ENCODE peak calls at places on chromosomes 1 and 21, in seven cellular contexts. One of them, this sample, is unnamed. For H3K9me3, the result is how much of the 10 kb centered on the place peaks cover.

GRCh38 chr21:30793581-30794314 is 19.3 kb downstream of the KRTAP8-1 start:
- DNase-seq in small intestine: peak
- DNase-seq in right cardiac atrium: no peak
- DNase-seq in CD4-positive, alpha-beta T cell: no peak
- DNase-seq in GM23248: no peak
- DNase-seq in uterus: no peak
- DNase-seq in left lung: no peak
- DNase-seq in this sample: no peak

GRCh38 chr1:91502882-91503184 is 2.2 kb downstream of the CDC7 start:
- DNase-seq in uterus: no peak
- DNase-seq in CD4-positive, alpha-beta T cell: no peak
- DNase-seq in right cardiac atrium: no peak
- DNase-seq in left lung: no peak
- DNase-seq in small intestine: no peak
- DNase-seq in GM23248: peak
- DNase-seq in this sample: no peak

GRCh38 chr1:27070390-27071048 is 57.9 kb upstream of the TENT5B start:
- DNase-seq in GM23248: no peak
- DNase-seq in left lung: no peak
- DNase-seq in CD4-positive, alpha-beta T cell: no peak
- DNase-seq in small intestine: peak
- DNase-seq in right cardiac atrium: no peak
- DNase-seq in uterus: no peak
- DNase-seq in this sample: no peak

GRCh38 chr1:226638001-226638601 is 89.5 kb downstream of the STUM start:
- DNase-seq in left lung: peak
- DNase-seq in uterus: peak
- DNase-seq in right cardiac atrium: peak
- DNase-seq in CD4-positive, alpha-beta T cell: no peak
- DNase-seq in GM23248: no peak
- DNase-seq in small intestine: no peak
- DNase-seq in this sample: peak

GRCh38 chr1:220803401-220804201 is 16.9 kb downstream of the MTARC1 start:
- DNase-seq in GM23248: peak
- DNase-seq in small intestine: peak
- DNase-seq in CD4-positive, alpha-beta T cell: no peak
- DNase-seq in uterus: no peak
- DNase-seq in right cardiac atrium: no peak
- DNase-seq in left lung: no peak
- DNase-seq in this sample: no peak

GRCh38 chr1:93701619-93702018 is 20.0 kb upstream of the BCAR3 start:
- DNase-seq in small intestine: no peak
- DNase-seq in CD4-positive, alpha-beta T cell: no peak
- DNase-seq in left lung: peak
- DNase-seq in uterus: no peak
- DNase-seq in right cardiac atrium: no peak
- DNase-seq in GM23248: peak
- DNase-seq in this sample: no peak

GRCh38 chr1:153344718-153345025 is 4.0 kb downstream of the PGLYRP4 start:
- DNase-seq in right cardiac atrium: no peak
- DNase-seq in left lung: no peak
- DNase-seq in CD4-positive, alpha-beta T cell: no peak
- DNase-seq in GM23248: no peak
- DNase-seq in small intestine: peak
- DNase-seq in uterus: no peak
- DNase-seq in this sample: no peak

GRCh38 chr1:204723131-204723787 is 37.7 kb upstream of the LRRN2 start:
- DNase-seq in uterus: no peak
- DNase-seq in GM23248: peak
- DNase-seq in right cardiac atrium: peak
- DNase-seq in CD4-positive, alpha-beta T cell: no peak
- DNase-seq in small intestine: peak
- DNase-seq in left lung: no peak
- DNase-seq in this sample: no peak

GRCh38 chr1:221948459-221948858 is 206.6 kb upstream of the DUSP10 start:
- DNase-seq in GM23248: no peak
- DNase-seq in uterus: no peak
- DNase-seq in right cardiac atrium: no peak
- DNase-seq in small intestine: no peak
- DNase-seq in CD4-positive, alpha-beta T cell: no peak
- DNase-seq in left lung: no peak
- DNase-seq in this sample: no peak

GRCh38 chr1:6239950-6240768 is 3.8 kb upstream of the HES3 start:
- DNase-seq in uterus: no peak
- DNase-seq in GM23248: peak
- DNase-seq in CD4-positive, alpha-beta T cell: no peak
- DNase-seq in small intestine: no peak
- DNase-seq in left lung: no peak
- DNase-seq in right cardiac atrium: no peak
- DNase-seq in this sample: no peak

GRCh38 chr1:171286032-171286705 is 27.8 kb upstream of the FMO4 start:
- DNase-seq in small intestine: no peak
- DNase-seq in uterus: no peak
- DNase-seq in GM23248: peak
- DNase-seq in CD4-positive, alpha-beta T cell: no peak
- DNase-seq in right cardiac atrium: no peak
- DNase-seq in left lung: no peak
- DNase-seq in this sample: no peak

GRCh38 chr1:170721621-170722020 is 57.7 kb downstream of the PRRX1 start:
- DNase-seq in CD4-positive, alpha-beta T cell: no peak
- DNase-seq in right cardiac atrium: no peak
- DNase-seq in small intestine: no peak
- DNase-seq in uterus: no peak
- DNase-seq in left lung: no peak
- DNase-seq in GM23248: no peak
- DNase-seq in this sample: no peak

GRCh38 chr1:190904091-190904695 is 426.5 kb upstream of the BRINP3 start:
- DNase-seq in CD4-positive, alpha-beta T cell: no peak
- DNase-seq in left lung: no peak
- DNase-seq in uterus: no peak
- DNase-seq in small intestine: no peak
- DNase-seq in right cardiac atrium: no peak
- DNase-seq in GM23248: no peak
- DNase-seq in this sample: no peak

GRCh38 chr1:85606414-85606800 is 25.8 kb downstream of the CCN1 start:
- DNase-seq in right cardiac atrium: no peak
- DNase-seq in small intestine: no peak
- DNase-seq in CD4-positive, alpha-beta T cell: no peak
- DNase-seq in GM23248: peak
- DNase-seq in left lung: no peak
- DNase-seq in uterus: no peak
- DNase-seq in this sample: no peak

GRCh38 chr1:97270508-97271307 is 549.1 kb downstream of the PTBP2 start:
- DNase-seq in CD4-positive, alpha-beta T cell: no peak
- DNase-seq in GM23248: no peak
- DNase-seq in small intestine: peak
- DNase-seq in right cardiac atrium: no peak
- DNase-seq in left lung: no peak
- DNase-seq in uterus: no peak
- DNase-seq in this sample: no peak

GRCh38 chr1:23376890-23377811 is 7.5 kb upstream of the ZNF436 start:
- DNase-seq in left lung: no peak
- DNase-seq in right cardiac atrium: peak
- DNase-seq in uterus: peak
- DNase-seq in small intestine: peak
- DNase-seq in GM23248: peak
- DNase-seq in CD4-positive, alpha-beta T cell: no peak
- DNase-seq in this sample: no peak

GRCh38 chr1:25771246-25772114 is 28.5 kb upstream of the SELENON start:
- DNase-seq in small intestine: peak
- DNase-seq in right cardiac atrium: peak
- DNase-seq in GM23248: no peak
- DNase-seq in CD4-positive, alpha-beta T cell: peak
- DNase-seq in left lung: no peak
- DNase-seq in uterus: peak
- DNase-seq in this sample: no peak

GRCh38 chr1:153343811-153344717 is 4.6 kb downstream of the PGLYRP4 start:
- DNase-seq in uterus: no peak
- DNase-seq in left lung: no peak
- DNase-seq in GM23248: no peak
- DNase-seq in right cardiac atrium: no peak
- DNase-seq in small intestine: no peak
- DNase-seq in CD4-positive, alpha-beta T cell: no peak
- DNase-seq in this sample: no peak

GRCh38 chr1:1777950-1778826 is at the start of gene NADK:
- DNase-seq in CD4-positive, alpha-beta T cell: peak
- DNase-seq in left lung: peak
- DNase-seq in right cardiac atrium: peak
- DNase-seq in small intestine: peak
- DNase-seq in GM23248: peak
- DNase-seq in uterus: no peak
- DNase-seq in this sample: peak

GRCh38 chr1:165050246-165050645 is 306.3 kb downstream of the LMX1A start:
- DNase-seq in left lung: no peak
- DNase-seq in right cardiac atrium: no peak
- DNase-seq in CD4-positive, alpha-beta T cell: no peak
- DNase-seq in small intestine: peak
- DNase-seq in GM23248: no peak
- DNase-seq in uterus: no peak
- DNase-seq in this sample: no peak

GRCh38 chr1:213761845-213762407 is 225.8 kb upstream of the PROX1 start:
- DNase-seq in uterus: no peak
- DNase-seq in left lung: no peak
- DNase-seq in CD4-positive, alpha-beta T cell: peak
- DNase-seq in small intestine: no peak
- DNase-seq in right cardiac atrium: no peak
- DNase-seq in GM23248: peak
- DNase-seq in this sample: no peak

GRCh38 chr1:45954401-45954847 is 151.0 kb downstream of the MAST2 start:
- DNase-seq in small intestine: peak
- DNase-seq in uterus: no peak
- DNase-seq in GM23248: peak
- DNase-seq in right cardiac atrium: peak
- DNase-seq in CD4-positive, alpha-beta T cell: no peak
- DNase-seq in left lung: no peak
- DNase-seq in this sample: no peak

GRCh38 chr1:221604948-221605347 is 136.9 kb downstream of the DUSP10 start:
- DNase-seq in small intestine: no peak
- DNase-seq in CD4-positive, alpha-beta T cell: no peak
- DNase-seq in right cardiac atrium: no peak
- DNase-seq in GM23248: no peak
- DNase-seq in left lung: no peak
- DNase-seq in uterus: no peak
- DNase-seq in this sample: no peak

GRCh38 chr1:32767156-32767555 is 50.0 kb downstream of the YARS1 start:
- DNase-seq in right cardiac atrium: no peak
- DNase-seq in small intestine: no peak
- DNase-seq in CD4-positive, alpha-beta T cell: no peak
- DNase-seq in GM23248: no peak
- DNase-seq in left lung: no peak
- DNase-seq in uterus: no peak
- DNase-seq in this sample: no peak

GRCh38 chr1:207801819-207802218 is 50.0 kb downstream of the CD46 start:
- DNase-seq in left lung: no peak
- DNase-seq in small intestine: no peak
- DNase-seq in uterus: no peak
- DNase-seq in GM23248: no peak
- DNase-seq in right cardiac atrium: no peak
- DNase-seq in CD4-positive, alpha-beta T cell: no peak
- DNase-seq in this sample: no peak

GRCh38 chr1:211198111-211198510 is 61.1 kb upstream of the RCOR3 start:
- DNase-seq in small intestine: no peak
- DNase-seq in left lung: no peak
- DNase-seq in CD4-positive, alpha-beta T cell: no peak
- DNase-seq in right cardiac atrium: no peak
- DNase-seq in GM23248: peak
- DNase-seq in uterus: no peak
- DNase-seq in this sample: no peak

GRCh38 chr1:100767176-100767876 is 47.8 kb downstream of the VCAM1 start:
- DNase-seq in small intestine: no peak
- DNase-seq in right cardiac atrium: no peak
- DNase-seq in left lung: no peak
- DNase-seq in GM23248: peak
- DNase-seq in CD4-positive, alpha-beta T cell: no peak
- DNase-seq in uterus: no peak
- DNase-seq in this sample: no peak

GRCh38 chr1:60035925-60036324 is 37.6 kb downstream of the C1orf87 start:
- DNase-seq in right cardiac atrium: no peak
- DNase-seq in small intestine: no peak
- DNase-seq in CD4-positive, alpha-beta T cell: no peak
- DNase-seq in uterus: no peak
- DNase-seq in GM23248: no peak
- DNase-seq in left lung: no peak
- DNase-seq in this sample: no peak

GRCh38 chr1:2920421-2921015 is 100.7 kb upstream of the ACTRT2 start:
- DNase-seq in right cardiac atrium: no peak
- DNase-seq in uterus: no peak
- DNase-seq in GM23248: no peak
- DNase-seq in left lung: no peak
- DNase-seq in CD4-positive, alpha-beta T cell: no peak
- DNase-seq in small intestine: no peak
- DNase-seq in this sample: no peak
- H3K9me3 ChIP-seq in right cardiac atrium: under half
- H3K9me3 ChIP-seq in uterus: under half
- H3K9me3 ChIP-seq in GM23248: under half
- H3K9me3 ChIP-seq in left lung: under half
- H3K9me3 ChIP-seq in CD4-positive, alpha-beta T cell: under half
- H3K9me3 ChIP-seq in small intestine: under half
- H3K9me3 ChIP-seq in this sample: under half

GRCh38 chr1:200194477-200194876 is 167.0 kb downstream of the NR5A2 start:
- DNase-seq in small intestine: no peak
- DNase-seq in GM23248: no peak
- DNase-seq in CD4-positive, alpha-beta T cell: no peak
- DNase-seq in right cardiac atrium: no peak
- DNase-seq in uterus: no peak
- DNase-seq in left lung: no peak
- DNase-seq in this sample: no peak

GRCh38 chr1:200191993-200192392 is 164.5 kb downstream of the NR5A2 start:
- DNase-seq in CD4-positive, alpha-beta T cell: no peak
- DNase-seq in left lung: no peak
- DNase-seq in small intestine: no peak
- DNase-seq in right cardiac atrium: no peak
- DNase-seq in GM23248: no peak
- DNase-seq in uterus: no peak
- DNase-seq in this sample: no peak
- H3K9me3 ChIP-seq in CD4-positive, alpha-beta T cell: under half
- H3K9me3 ChIP-seq in left lung: under half
- H3K9me3 ChIP-seq in small intestine: under half
- H3K9me3 ChIP-seq in right cardiac atrium: under half
- H3K9me3 ChIP-seq in GM23248: under half
- H3K9me3 ChIP-seq in uterus: under half
- H3K9me3 ChIP-seq in this sample: under half

DNA sequence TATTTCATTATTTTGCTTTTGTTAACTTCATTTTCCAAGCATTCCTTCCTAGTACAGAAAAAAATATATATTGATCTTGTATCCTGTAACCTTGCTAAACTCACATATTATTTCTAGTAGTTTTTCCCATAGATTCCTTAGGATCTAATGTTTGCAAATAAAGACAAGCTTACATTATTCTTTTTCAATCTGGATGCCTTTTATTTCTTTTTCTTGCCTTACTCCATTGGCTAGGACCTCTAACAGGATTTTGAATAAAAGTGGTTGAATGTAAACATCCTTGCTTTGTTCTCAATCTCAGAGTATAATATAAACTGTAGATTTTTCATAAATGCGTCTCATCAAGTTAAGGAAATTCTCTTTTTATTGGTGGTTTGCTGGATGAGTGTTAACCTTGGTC is 74.5 kb upstream of the GUCA2A start:
- DNase-seq in small intestine: no peak
- DNase-seq in CD4-positive, alpha-beta T cell: no peak
- DNase-seq in uterus: no peak
- DNase-seq in GM23248: no peak
- DNase-seq in left lung: no peak
- DNase-seq in right cardiac atrium: no peak
- DNase-seq in this sample: no peak
- H3K9me3 ChIP-seq in small intestine: under half
- H3K9me3 ChIP-seq in CD4-positive, alpha-beta T cell: under half
- H3K9me3 ChIP-seq in uterus: under half
- H3K9me3 ChIP-seq in GM23248: under half
- H3K9me3 ChIP-seq in left lung: under half
- H3K9me3 ChIP-seq in right cardiac atrium: under half
- H3K9me3 ChIP-seq in this sample: under half

GRCh38 chr1:2801046-2801445 is 447 bp downstream of the TTC34 start:
- DNase-seq in GM23248: no peak
- DNase-seq in CD4-positive, alpha-beta T cell: no peak
- DNase-seq in right cardiac atrium: peak
- DNase-seq in small intestine: no peak
- DNase-seq in uterus: no peak
- DNase-seq in left lung: no peak
- DNase-seq in this sample: peak
- H3K9me3 ChIP-seq in GM23248: under half
- H3K9me3 ChIP-seq in CD4-positive, alpha-beta T cell: under half
- H3K9me3 ChIP-seq in right cardiac atrium: under half
- H3K9me3 ChIP-seq in small intestine: under half
- H3K9me3 ChIP-seq in uterus: under half
- H3K9me3 ChIP-seq in left lung: under half
- H3K9me3 ChIP-seq in this sample: under half